ENCODE peak calls at places on chromosomes 16 and 17, in eight cellular contexts. F, D, Q, A, N, R, I and P are unnamed samples.

GRCh38 chr16:64641343-64641742 is 480.5 kb downstream of the CDH11 start:
- DNase-seq in F (no peak), D (no peak), Q (no peak), A (no peak), N (no peak), R (no peak), I (no peak), P (no peak)

GRCh38 chr16:4529085-4530060 is 9.2 kb downstream of the CDIP1 start:
- DNase-seq in F (no peak), D (peak), Q (no peak), A (peak), N (peak), R (no peak), I (no peak), P (no peak)

GRCh38 chr16:51152691-51153261 is 1.7 kb upstream of the SALL1 start:
- DNase-seq in F (peak), D (no peak), Q (no peak), A (peak), N (no peak), R (no peak), I (no peak), P (no peak)

GRCh38 chr17:44117351-44117750 is 6.1 kb downstream of the HDAC5 start:
- DNase-seq in F (no peak), D (no peak), Q (no peak), A (no peak), N (no peak), R (no peak), I (no peak), P (no peak)

GRCh38 chr16:12613131-12613991 is 190.3 kb downstream of the CPPED1 start:
- DNase-seq in F (no peak), D (peak), Q (peak), A (peak), N (peak), R (no peak), I (no peak), P (peak)

GRCh38 chr17:78748048-78748729 is 33.9 kb downstream of the CYTH1 start:
- DNase-seq in F (no peak), D (peak), Q (no peak), A (peak), N (no peak), R (no peak), I (no peak), P (no peak)

GRCh38 chr17:30363715-30364202 is 15.0 kb upstream of the CPD start:
- DNase-seq in F (no peak), D (peak), Q (no peak), A (peak), N (peak), R (no peak), I (no peak), P (peak)

GRCh38 chr17:33962857-33963655 is 292.0 kb upstream of the CCL2 start:
- DNase-seq in F (no peak), D (no peak), Q (no peak), A (no peak), N (no peak), R (no peak), I (no peak), P (no peak)

GRCh38 chr16:12087901-12088364 is 111.4 kb downstream of the SNX29 start:
- DNase-seq in F (no peak), D (no peak), Q (no peak), A (no peak), N (no peak), R (no peak), I (peak), P (no peak)

GRCh38 chr17:50056217-50056960 is 479 bp downstream of the ITGA3 start:
- DNase-seq in F (peak), D (peak), Q (peak), A (peak), N (no peak), R (peak), I (no peak), P (peak)

GRCh38 chr17:20009052-20009301 is 182 bp upstream of the SPECC1 start:
- DNase-seq in F (no peak), D (no peak), Q (no peak), A (no peak), N (no peak), R (no peak), I (no peak), P (peak)

GRCh38 chr17:59238904-59239303 is 18.6 kb downstream of the GDPD1 start:
- DNase-seq in F (no peak), D (no peak), Q (no peak), A (no peak), N (no peak), R (no peak), I (no peak), P (no peak)

GRCh38 chr16:23434380-23434779 is 18.6 kb downstream of the COG7 start:
- DNase-seq in F (no peak), D (peak), Q (no peak), A (peak), N (peak), R (no peak), I (peak), P (peak)

DNA sequence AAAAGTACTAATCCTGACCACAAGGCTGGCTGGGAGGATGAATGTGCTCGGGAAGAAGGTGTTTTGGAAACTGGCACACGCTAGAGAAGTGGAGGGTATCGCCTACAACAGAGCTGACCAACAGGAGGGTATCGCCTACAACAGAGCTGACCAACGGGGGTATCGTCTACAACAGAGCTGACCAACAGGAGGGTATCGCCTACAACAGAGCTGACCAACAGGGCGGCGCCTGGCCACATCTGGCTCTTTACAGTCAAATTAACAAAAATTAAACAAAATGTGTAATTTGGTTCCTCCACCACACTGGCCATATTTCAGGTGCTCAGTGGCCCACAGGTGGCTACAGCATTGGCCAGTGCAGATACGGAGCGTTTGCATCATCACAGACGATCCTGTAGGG is 153.5 kb downstream of the CMIP start:
- DNase-seq in F (no peak), D (no peak), Q (no peak), A (no peak), N (no peak), R (no peak), I (no peak), P (no peak)
- TF ChIP-seq CTCF in F (no peak), D (peak), Q (peak), A (no peak), N (peak), R (no peak), I (no peak), P (no peak)

GRCh38 chr17:39636587-39636926 is 387 bp upstream of the STARD3 start:
- DNase-seq in F (no peak), D (no peak), Q (no peak), A (no peak), N (no peak), R (no peak), I (no peak), P (no peak)

GRCh38 chr17:39639043-39639442 is 2.1 kb downstream of the STARD3 start:
- DNase-seq in F (no peak), D (no peak), Q (no peak), A (no peak), N (no peak), R (no peak), I (no peak), P (no peak)

GRCh38 chr17:39638317-39638716 is 1.4 kb downstream of the STARD3 start:
- DNase-seq in F (no peak), D (no peak), Q (no peak), A (no peak), N (no peak), R (no peak), I (no peak), P (no peak)

GRCh38 chr17:39635614-39636176 is 1.2 kb upstream of the STARD3 start:
- DNase-seq in F (no peak), D (no peak), Q (no peak), A (no peak), N (no peak), R (no peak), I (no peak), P (no peak)

GRCh38 chr17:39636927-39637736 is at the start of gene STARD3:
- DNase-seq in F (peak), D (peak), Q (peak), A (peak), N (no peak), R (peak), I (peak), P (peak)
- TF ChIP-seq CTCF in F (peak), D (peak), Q (peak), A (no peak), N (peak), R (no peak), I (peak), P (peak)

GRCh38 chr16:87411375-87412271 is 19.5 kb downstream of the MAP1LC3B start:
- DNase-seq in F (no peak), D (no peak), Q (no peak), A (no peak), N (no peak), R (no peak), I (no peak), P (no peak)

GRCh38 chr16:87409781-87410180 is 17.6 kb downstream of the MAP1LC3B start:
- DNase-seq in F (no peak), D (no peak), Q (peak), A (no peak), N (no peak), R (no peak), I (no peak), P (no peak)

GRCh38 chr16:87412371-87412995 is 20.3 kb downstream of the MAP1LC3B start:
- DNase-seq in F (no peak), D (no peak), Q (no peak), A (no peak), N (no peak), R (no peak), I (no peak), P (no peak)

GRCh38 chr16:87410530-87410929 is 18.4 kb downstream of the MAP1LC3B start:
- DNase-seq in F (no peak), D (no peak), Q (no peak), A (no peak), N (no peak), R (no peak), I (no peak), P (no peak)

GRCh38 chr16:87410958-87411357 is 18.8 kb downstream of the MAP1LC3B start:
- DNase-seq in F (no peak), D (no peak), Q (no peak), A (no peak), N (no peak), R (no peak), I (no peak), P (no peak)
- TF ChIP-seq CTCF in F (no peak), D (no peak), Q (no peak), A (no peak), N (no peak), R (no peak), I (no peak), P (no peak)

GRCh38 chr17:74442291-74442669 is 10.4 kb downstream of the GPRC5C start:
- DNase-seq in F (no peak), D (no peak), Q (no peak), A (no peak), N (no peak), R (no peak), I (no peak), P (no peak)

GRCh38 chr17:74442670-74443515 is 11.0 kb downstream of the GPRC5C start:
- DNase-seq in F (peak), D (no peak), Q (peak), A (no peak), N (no peak), R (peak), I (peak), P (peak)

GRCh38 chr17:74443516-74444296 is 11.8 kb downstream of the GPRC5C start:
- DNase-seq in F (no peak), D (no peak), Q (no peak), A (no peak), N (no peak), R (no peak), I (no peak), P (no peak)

GRCh38 chr17:74445156-74445555 is 13.3 kb downstream of the GPRC5C start:
- DNase-seq in F (no peak), D (no peak), Q (no peak), A (no peak), N (no peak), R (no peak), I (no peak), P (no peak)

DNA sequence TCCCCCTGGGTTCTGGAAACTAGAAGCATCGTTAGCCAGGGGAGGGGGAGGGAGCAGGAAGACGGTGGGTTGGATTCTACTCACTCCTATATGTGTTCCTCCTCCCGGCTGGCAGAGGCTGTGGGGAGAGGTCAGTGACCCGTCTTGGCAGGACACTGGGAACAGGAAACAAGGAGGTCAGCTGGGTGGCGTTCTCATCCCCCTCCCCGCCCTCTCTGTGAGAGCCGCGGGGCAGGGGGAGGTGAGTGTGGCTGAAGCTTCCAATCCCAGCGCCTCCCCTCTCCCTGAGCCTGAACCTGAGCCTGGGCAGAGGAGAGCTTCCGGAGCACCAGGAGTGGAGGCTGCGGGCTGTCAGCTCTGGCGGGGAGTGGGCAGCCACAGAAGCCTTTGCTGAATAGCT is 12.5 kb downstream of the GPRC5C start:
- DNase-seq in F (peak), D (no peak), Q (no peak), A (peak), N (no peak), R (peak), I (no peak), P (peak)
- TF ChIP-seq CTCF in F (no peak), D (no peak), Q (no peak), A (no peak), N (no peak), R (no peak), I (no peak), P (no peak)